ENCODE peak calls at places on chromosomes 12 and 14, in eight cellular contexts. X is sigmoid colon, P is prostate gland, H is transverse colon, J is stomach, B is upper lobe of left lung, G is HCT116, F is spleen. Y is an unnamed sample.

GRCh38 chr12:72872488-72872887 is 600.3 kb downstream of the TRHDE start:
- DNase-seq in J (no peak), H (no peak), G (no peak), P (no peak), F (no peak), X (no peak), B (no peak), Y (no peak)

GRCh38 chr12:63944586-63945228 is 100.2 kb downstream of the SRGAP1 start:
- DNase-seq in F (no peak), J (no peak), P (no peak), G (no peak), B (no peak), X (no peak), H (no peak), Y (no peak)

GRCh38 chr12:93804392-93805179 is 127.4 kb downstream of the CRADD start:
- DNase-seq in G (no peak), B (no peak), F (no peak), J (no peak), X (no peak), P (no peak), H (no peak), Y (no peak)

GRCh38 chr12:21502164-21502496 is 541 bp downstream of the GOLT1B start:
- DNase-seq in X (peak; percentile 66), P (peak; percentile 7), J (peak; percentile 26), B (peak; percentile 51), H (peak; percentile 20), G (no peak), F (no peak), Y (peak; percentile 2)

GRCh38 chr12:57430117-57430930 is 519 bp downstream of the R3HDM2 start:
- DNase-seq in G (no peak), X (no peak), H (no peak), F (peak; percentile 92), P (no peak), J (peak; percentile 47), B (peak; percentile 51), Y (no peak)

GRCh38 chr12:79662046-79662811 is 28.5 kb downstream of the PAWR start:
- DNase-seq in F (no peak), P (no peak), G (no peak), H (no peak), J (no peak), X (no peak), B (no peak), Y (no peak)

GRCh38 chr12:89695830-89696229 is 12.8 kb downstream of the ATP2B1 start:
- DNase-seq in J (no peak), X (no peak), H (no peak), P (no peak), F (no peak), G (no peak), B (no peak), Y (no peak)

GRCh38 chr12:49705479-49706267 is 1.5 kb downstream of the FMNL3 start:
- DNase-seq in G (no peak), B (peak; percentile 47), X (peak; percentile 69), P (no peak), F (peak; percentile 79), J (no peak), H (peak; percentile 30), Y (no peak)

GRCh38 chr14:50772361-50772760 is 58.6 kb downstream of the NIN start:
- DNase-seq in G (no peak), J (no peak), P (no peak), F (no peak), X (no peak), H (no peak), B (no peak), Y (no peak)

GRCh38 chr12:115273446-115273845 is 589.5 kb upstream of the TBX3 start:
- DNase-seq in G (no peak), H (no peak), B (no peak), F (no peak), J (no peak), X (no peak), P (no peak), Y (no peak)

DNA sequence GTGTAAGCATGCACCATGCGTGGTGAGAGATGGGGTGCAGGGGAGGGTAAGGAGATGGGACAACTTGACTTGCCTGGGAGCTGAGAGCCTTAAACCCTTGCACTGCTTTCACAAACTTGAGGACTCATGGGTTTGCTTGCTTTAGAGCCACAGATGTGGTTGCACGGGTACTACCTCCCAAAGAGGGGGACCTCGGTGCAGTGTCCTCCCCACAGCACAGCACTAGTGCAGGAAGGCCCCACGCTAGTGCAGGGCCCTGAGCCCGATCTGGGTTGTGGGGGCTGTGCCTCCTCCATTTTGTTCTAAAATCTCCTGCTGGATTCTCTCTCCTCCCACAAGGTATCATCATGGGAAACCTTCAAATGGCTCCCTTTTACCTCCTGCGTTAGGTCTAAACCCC is 11.2 kb downstream of the KRT72 start:
- DNase-seq in H (no peak), X (peak; percentile 43), J (no peak), F (no peak), B (no peak), P (no peak), G (no peak), Y (no peak)
- TF ChIP-seq POLR2AphosphoS5 in H (no peak), X (no peak), J (no peak), F (no peak), B (no peak), P (no peak), G (no peak), Y (no peak)

GRCh38 chr12:120225852-120226640 is 25.1 kb upstream of the RPLP0 start:
- DNase-seq in H (peak; percentile 83), X (peak; percentile 68), F (peak; percentile 90), J (peak; percentile 74), G (no peak), P (no peak), B (peak; percentile 93), Y (no peak)
- TF ChIP-seq POLR2A in H (peak; percentile 80), X (peak; percentile 61), F (no peak), J (no peak), G (no peak), P (no peak), B (peak; percentile 47), Y (no peak)

GRCh38 chr14:65231286-65231980 is 129.1 kb upstream of the MAX start:
- DNase-seq in H (no peak), P (peak; percentile 29), G (no peak), B (no peak), J (no peak), X (no peak), F (peak; percentile 4), Y (no peak)

GRCh38 chr14:65230287-65230728 is 128.0 kb upstream of the MAX start:
- DNase-seq in F (peak; percentile 69), P (peak; percentile 40), H (no peak), J (peak; percentile 83), B (peak; percentile 82), X (peak; percentile 70), G (no peak), Y (no peak)

GRCh38 chr14:65228436-65228835 is 126.1 kb upstream of the MAX start:
- DNase-seq in B (no peak), F (peak; percentile 3), J (no peak), H (no peak), P (no peak), G (no peak), X (no peak), Y (peak; percentile 48)

GRCh38 chr14:65228956-65229355 is 126.6 kb upstream of the MAX start:
- DNase-seq in X (no peak), H (no peak), G (no peak), J (no peak), F (peak; percentile 6), B (no peak), P (no peak), Y (no peak)

DNA sequence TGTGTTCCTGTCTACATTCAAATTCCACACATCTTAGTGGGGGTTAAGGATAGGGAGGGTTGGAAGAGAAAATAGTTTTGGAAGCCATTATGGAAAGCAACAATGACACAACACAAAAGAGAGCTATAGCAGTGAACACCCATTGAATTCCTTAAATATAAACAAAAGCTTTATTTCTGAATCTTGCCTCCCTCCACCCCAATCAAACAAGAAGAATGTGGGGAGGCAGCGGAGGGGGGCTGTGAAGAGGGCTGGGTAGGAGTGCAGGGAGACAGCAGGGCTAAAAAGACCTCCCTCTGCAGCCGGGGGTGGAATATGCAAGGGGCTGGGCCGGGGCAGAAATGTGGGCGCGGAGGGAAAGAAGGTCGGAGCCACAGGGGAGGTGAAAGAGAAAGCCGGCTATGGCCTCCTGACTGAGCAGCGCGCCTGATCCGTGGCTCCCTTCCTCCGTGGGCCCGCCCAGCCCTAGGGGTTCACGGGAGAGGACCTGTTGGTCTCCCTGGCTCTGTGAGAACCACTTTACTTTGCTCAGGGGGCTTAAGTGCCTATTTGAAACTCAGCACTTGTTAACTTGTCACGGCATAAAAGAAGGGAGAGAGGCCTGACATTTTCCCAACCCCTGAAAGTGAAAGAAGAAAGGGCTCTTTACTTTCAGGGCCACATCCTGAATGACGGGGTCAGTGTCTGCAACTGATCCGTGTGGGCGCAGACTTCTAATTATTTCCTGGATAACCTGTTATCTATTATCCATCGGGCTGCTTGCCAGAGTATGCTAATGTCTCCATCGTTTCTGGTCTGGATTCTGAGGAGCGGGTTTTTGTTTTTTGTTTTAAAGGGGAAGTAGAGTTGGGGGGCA is 127.3 kb upstream of the MAX start:
- DNase-seq in F (peak; percentile 85), J (peak; percentile 51), H (peak; percentile 49), X (no peak), G (no peak), B (peak; percentile 40), P (peak; percentile 17), Y (peak; percentile 26)
- TF ChIP-seq POLR2AphosphoS5 in F (peak; percentile 35), J (no peak), H (no peak), X (no peak), G (no peak), B (no peak), P (no peak), Y (no peak)

DNA sequence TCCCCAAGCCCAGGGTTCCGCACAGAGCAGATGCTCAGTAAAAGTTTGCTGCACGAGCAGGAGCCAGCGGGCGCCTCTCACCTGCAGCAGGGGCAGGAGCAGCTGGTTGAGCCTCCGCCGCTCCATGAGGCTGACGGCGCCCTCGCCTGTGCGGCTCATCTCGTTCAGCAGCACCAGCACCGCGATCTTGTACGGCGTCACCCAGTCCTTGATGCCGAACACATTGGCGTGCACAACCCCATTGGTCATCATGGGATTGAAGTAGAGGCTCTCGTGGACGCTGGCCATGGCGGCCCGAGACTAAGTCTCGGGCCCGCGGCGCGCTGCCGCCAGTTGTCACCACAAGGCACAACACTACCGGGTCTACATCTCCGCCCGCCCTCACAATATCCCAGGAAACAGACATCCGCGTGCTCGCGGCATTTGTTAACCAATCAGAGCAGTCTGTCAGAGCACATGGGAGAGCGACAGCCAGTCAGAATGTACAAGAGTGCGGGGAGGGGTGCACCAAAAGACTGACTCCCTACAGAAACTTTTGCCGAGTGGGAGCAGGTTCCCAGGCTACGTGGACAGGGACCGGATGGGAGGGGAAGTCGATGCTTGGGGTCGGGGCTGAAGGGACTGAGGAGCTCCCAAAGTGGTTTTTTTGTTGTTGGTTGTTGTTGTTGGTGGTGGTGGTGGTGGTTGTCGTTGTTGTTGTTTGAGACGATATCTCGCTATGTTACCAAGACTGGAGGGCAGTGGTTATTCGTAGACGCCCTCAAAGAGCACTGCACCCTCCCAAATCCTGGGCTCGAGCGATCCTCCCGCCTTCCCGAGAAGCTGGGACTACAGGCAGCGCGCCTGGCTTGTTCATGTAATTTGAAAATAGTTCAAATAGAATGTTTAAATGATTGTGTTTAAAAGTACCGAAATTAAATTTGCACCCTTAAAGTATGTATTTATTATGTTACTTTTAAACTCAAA is at the start of gene ANAPC5:
- DNase-seq in P (peak; percentile 96), F (peak; percentile 95), H (peak; percentile 95), G (peak; percentile 98), J (peak; percentile 94), B (peak; percentile 97), X (peak; percentile 98), Y (peak; percentile 81)
- TF ChIP-seq POLR2A in P (peak; percentile 77), F (no peak), H (peak; percentile 89), G (peak; percentile 91), J (peak; percentile 65), B (peak; percentile 88), X (peak; percentile 57), Y (peak; percentile 95)

GRCh38 chr12:13100882-13101769 is 2.3 kb downstream of the GSG1 start:
- DNase-seq in G (peak; percentile 67), B (peak; percentile 97), H (peak; percentile 92), J (peak; percentile 88), P (peak; percentile 86), F (peak; percentile 98), X (peak; percentile 95), Y (peak; percentile 61)
- TF ChIP-seq POLR2AphosphoS5 in G (no peak), B (peak; percentile 87), H (peak; percentile 80), J (peak; percentile 76), P (peak; percentile 62), F (peak; percentile 88), X (peak; percentile 72), Y (no peak)